ENCODE peak calls at places on chromosomes 13 and 19, in ten cellular contexts. One of them, this sample, is unnamed.

GRCh38 chr19:45141203-45141900 is 19.4 kb downstream of the NKPD1 start:
- DNase-seq in B cell: no peak
- DNase-seq in omental fat pad: no peak
- DNase-seq in activated CD8-positive, alpha-beta T cell treated with anti-CD3 and anti-CD28 coated beads for 36 hours: no peak
- DNase-seq in heart right ventricle: no peak
- DNase-seq in endothelial cell: no peak
- DNase-seq in fibroblast of the aortic adventitia: no peak
- DNase-seq in neural crest cell: no peak
- DNase-seq in progenitor cell of endocrine pancreas: no peak
- DNase-seq in lower lobe of right lung: no peak
- DNase-seq in this sample: no peak

GRCh38 chr19:5447700-5448311 is 7.4 kb upstream of the ZNRF4 start:
- DNase-seq in lower lobe of right lung: no peak
- DNase-seq in endothelial cell: no peak
- DNase-seq in fibroblast of the aortic adventitia: no peak
- DNase-seq in activated CD8-positive, alpha-beta T cell treated with anti-CD3 and anti-CD28 coated beads for 36 hours: no peak
- DNase-seq in omental fat pad: no peak
- DNase-seq in progenitor cell of endocrine pancreas: no peak
- DNase-seq in neural crest cell: no peak
- DNase-seq in B cell: no peak
- DNase-seq in heart right ventricle: no peak
- DNase-seq in this sample: no peak

GRCh38 chr19:4640247-4641000 is 1.1 kb downstream of the TNFAIP8L1 start:
- DNase-seq in activated CD8-positive, alpha-beta T cell treated with anti-CD3 and anti-CD28 coated beads for 36 hours: no peak
- DNase-seq in lower lobe of right lung: peak; percentile 57
- DNase-seq in endothelial cell: no peak
- DNase-seq in neural crest cell: no peak
- DNase-seq in heart right ventricle: no peak
- DNase-seq in fibroblast of the aortic adventitia: no peak
- DNase-seq in progenitor cell of endocrine pancreas: no peak
- DNase-seq in omental fat pad: no peak
- DNase-seq in B cell: no peak
- DNase-seq in this sample: no peak

GRCh38 chr13:73223372-73223781 is 164.6 kb downstream of the KLF5 start:
- DNase-seq in omental fat pad: no peak
- DNase-seq in lower lobe of right lung: no peak
- DNase-seq in endothelial cell: no peak
- DNase-seq in fibroblast of the aortic adventitia: no peak
- DNase-seq in activated CD8-positive, alpha-beta T cell treated with anti-CD3 and anti-CD28 coated beads for 36 hours: peak; percentile 57
- DNase-seq in neural crest cell: no peak
- DNase-seq in heart right ventricle: no peak
- DNase-seq in progenitor cell of endocrine pancreas: no peak
- DNase-seq in B cell: no peak
- DNase-seq in this sample: no peak

GRCh38 chr19:10763828-10764339 is 46.0 kb downstream of the DNM2 start:
- DNase-seq in lower lobe of right lung: no peak
- DNase-seq in neural crest cell: no peak
- DNase-seq in progenitor cell of endocrine pancreas: no peak
- DNase-seq in activated CD8-positive, alpha-beta T cell treated with anti-CD3 and anti-CD28 coated beads for 36 hours: no peak
- DNase-seq in fibroblast of the aortic adventitia: no peak
- DNase-seq in B cell: no peak
- DNase-seq in omental fat pad: no peak
- DNase-seq in heart right ventricle: no peak
- DNase-seq in endothelial cell: no peak
- DNase-seq in this sample: no peak

GRCh38 chr13:21736926-21737325 is 66.1 kb downstream of the FGF9 start:
- DNase-seq in neural crest cell: no peak
- DNase-seq in progenitor cell of endocrine pancreas: no peak
- DNase-seq in activated CD8-positive, alpha-beta T cell treated with anti-CD3 and anti-CD28 coated beads for 36 hours: no peak
- DNase-seq in lower lobe of right lung: no peak
- DNase-seq in fibroblast of the aortic adventitia: no peak
- DNase-seq in heart right ventricle: no peak
- DNase-seq in B cell: no peak
- DNase-seq in endothelial cell: no peak
- DNase-seq in omental fat pad: no peak
- DNase-seq in this sample: no peak

GRCh38 chr13:46893221-46893620 is 3.6 kb downstream of the HTR2A start:
- DNase-seq in progenitor cell of endocrine pancreas: no peak
- DNase-seq in fibroblast of the aortic adventitia: no peak
- DNase-seq in heart right ventricle: no peak
- DNase-seq in endothelial cell: no peak
- DNase-seq in B cell: no peak
- DNase-seq in lower lobe of right lung: no peak
- DNase-seq in omental fat pad: no peak
- DNase-seq in neural crest cell: no peak
- DNase-seq in activated CD8-positive, alpha-beta T cell treated with anti-CD3 and anti-CD28 coated beads for 36 hours: no peak
- DNase-seq in this sample: no peak

GRCh38 chr13:101211261-101211660 is 205.0 kb downstream of the NALCN start:
- DNase-seq in B cell: no peak
- DNase-seq in endothelial cell: no peak
- DNase-seq in progenitor cell of endocrine pancreas: no peak
- DNase-seq in neural crest cell: no peak
- DNase-seq in omental fat pad: no peak
- DNase-seq in lower lobe of right lung: no peak
- DNase-seq in heart right ventricle: no peak
- DNase-seq in activated CD8-positive, alpha-beta T cell treated with anti-CD3 and anti-CD28 coated beads for 36 hours: no peak
- DNase-seq in fibroblast of the aortic adventitia: peak; percentile 69
- DNase-seq in this sample: no peak

GRCh38 chr13:98420560-98421175 is 156.2 kb downstream of the STK24 start:
- DNase-seq in fibroblast of the aortic adventitia: no peak
- DNase-seq in heart right ventricle: no peak
- DNase-seq in endothelial cell: no peak
- DNase-seq in progenitor cell of endocrine pancreas: no peak
- DNase-seq in lower lobe of right lung: no peak
- DNase-seq in neural crest cell: no peak
- DNase-seq in B cell: no peak
- DNase-seq in omental fat pad: no peak
- DNase-seq in activated CD8-positive, alpha-beta T cell treated with anti-CD3 and anti-CD28 coated beads for 36 hours: no peak
- DNase-seq in this sample: no peak

GRCh38 chr19:2335848-2336247 is 7.4 kb downstream of the SPPL2B start:
- DNase-seq in neural crest cell: no peak
- DNase-seq in endothelial cell: no peak
- DNase-seq in omental fat pad: no peak
- DNase-seq in lower lobe of right lung: no peak
- DNase-seq in B cell: no peak
- DNase-seq in activated CD8-positive, alpha-beta T cell treated with anti-CD3 and anti-CD28 coated beads for 36 hours: no peak
- DNase-seq in heart right ventricle: no peak
- DNase-seq in fibroblast of the aortic adventitia: no peak
- DNase-seq in progenitor cell of endocrine pancreas: no peak
- DNase-seq in this sample: no peak

GRCh38 chr19:2962018-2962670 is 15.2 kb upstream of the TLE6 start:
- DNase-seq in omental fat pad: no peak
- DNase-seq in activated CD8-positive, alpha-beta T cell treated with anti-CD3 and anti-CD28 coated beads for 36 hours: peak; percentile 65
- DNase-seq in B cell: peak; percentile 42
- DNase-seq in fibroblast of the aortic adventitia: peak; percentile 92
- DNase-seq in endothelial cell: peak; percentile 73
- DNase-seq in neural crest cell: peak; percentile 67
- DNase-seq in progenitor cell of endocrine pancreas: peak; percentile 37
- DNase-seq in heart right ventricle: no peak
- DNase-seq in lower lobe of right lung: no peak
- DNase-seq in this sample: no peak

GRCh38 chr13:78598933-78599332 is 4.4 kb downstream of the POU4F1 start:
- DNase-seq in B cell: no peak
- DNase-seq in lower lobe of right lung: no peak
- DNase-seq in neural crest cell: no peak
- DNase-seq in endothelial cell: no peak
- DNase-seq in omental fat pad: no peak
- DNase-seq in heart right ventricle: no peak
- DNase-seq in activated CD8-positive, alpha-beta T cell treated with anti-CD3 and anti-CD28 coated beads for 36 hours: no peak
- DNase-seq in fibroblast of the aortic adventitia: no peak
- DNase-seq in progenitor cell of endocrine pancreas: no peak
- DNase-seq in this sample: no peak

GRCh38 chr13:112444001-112444311 is 67.8 kb downstream of the SPACA7 start:
- DNase-seq in B cell: no peak
- DNase-seq in progenitor cell of endocrine pancreas: peak; percentile 86
- DNase-seq in heart right ventricle: peak; percentile 62
- DNase-seq in lower lobe of right lung: peak; percentile 70
- DNase-seq in activated CD8-positive, alpha-beta T cell treated with anti-CD3 and anti-CD28 coated beads for 36 hours: peak; percentile 75
- DNase-seq in omental fat pad: peak; percentile 44
- DNase-seq in neural crest cell: peak; percentile 94
- DNase-seq in fibroblast of the aortic adventitia: peak; percentile 42
- DNase-seq in endothelial cell: peak; percentile 89
- DNase-seq in this sample: peak; percentile 86

GRCh38 chr19:18300930-18301717 is 19.7 kb upstream of the JUND start:
- DNase-seq in neural crest cell: no peak
- DNase-seq in heart right ventricle: peak; percentile 82
- DNase-seq in fibroblast of the aortic adventitia: peak; percentile 87
- DNase-seq in progenitor cell of endocrine pancreas: no peak
- DNase-seq in lower lobe of right lung: peak; percentile 83
- DNase-seq in omental fat pad: no peak
- DNase-seq in B cell: no peak
- DNase-seq in endothelial cell: no peak
- DNase-seq in activated CD8-positive, alpha-beta T cell treated with anti-CD3 and anti-CD28 coated beads for 36 hours: no peak
- DNase-seq in this sample: no peak

GRCh38 chr19:13460045-13460444 is 46.2 kb downstream of the CACNA1A start:
- DNase-seq in neural crest cell: no peak
- DNase-seq in fibroblast of the aortic adventitia: no peak
- DNase-seq in progenitor cell of endocrine pancreas: no peak
- DNase-seq in B cell: no peak
- DNase-seq in heart right ventricle: no peak
- DNase-seq in omental fat pad: no peak
- DNase-seq in lower lobe of right lung: no peak
- DNase-seq in activated CD8-positive, alpha-beta T cell treated with anti-CD3 and anti-CD28 coated beads for 36 hours: no peak
- DNase-seq in endothelial cell: no peak
- DNase-seq in this sample: no peak

GRCh38 chr19:32651729-32652140 is 23.2 kb downstream of the ANKRD27 start:
- DNase-seq in lower lobe of right lung: no peak
- DNase-seq in progenitor cell of endocrine pancreas: no peak
- DNase-seq in heart right ventricle: peak; percentile 46
- DNase-seq in B cell: no peak
- DNase-seq in omental fat pad: no peak
- DNase-seq in activated CD8-positive, alpha-beta T cell treated with anti-CD3 and anti-CD28 coated beads for 36 hours: no peak
- DNase-seq in neural crest cell: peak; percentile 34
- DNase-seq in endothelial cell: no peak
- DNase-seq in fibroblast of the aortic adventitia: no peak
- DNase-seq in this sample: no peak
- TF ChIP-seq CTCF in lower lobe of right lung: no peak
- TF ChIP-seq CTCF in progenitor cell of endocrine pancreas: no peak
- TF ChIP-seq CTCF in heart right ventricle: no peak
- TF ChIP-seq CTCF in B cell: no peak
- TF ChIP-seq CTCF in omental fat pad: no peak
- TF ChIP-seq CTCF in activated CD8-positive, alpha-beta T cell treated with anti-CD3 and anti-CD28 coated beads for 36 hours: no peak
- TF ChIP-seq CTCF in neural crest cell: no peak
- TF ChIP-seq CTCF in endothelial cell: no peak
- TF ChIP-seq CTCF in fibroblast of the aortic adventitia: no peak
- TF ChIP-seq CTCF in this sample: no peak

GRCh38 chr19:50315773-50316448 is 13.3 kb downstream of the KCNC3 start:
- DNase-seq in heart right ventricle: no peak
- DNase-seq in fibroblast of the aortic adventitia: no peak
- DNase-seq in omental fat pad: no peak
- DNase-seq in activated CD8-positive, alpha-beta T cell treated with anti-CD3 and anti-CD28 coated beads for 36 hours: peak; percentile 76
- DNase-seq in progenitor cell of endocrine pancreas: no peak
- DNase-seq in lower lobe of right lung: no peak
- DNase-seq in B cell: no peak
- DNase-seq in neural crest cell: no peak
- DNase-seq in endothelial cell: no peak
- DNase-seq in this sample: no peak
- TF ChIP-seq CTCF in heart right ventricle: no peak
- TF ChIP-seq CTCF in fibroblast of the aortic adventitia: no peak
- TF ChIP-seq CTCF in omental fat pad: no peak
- TF ChIP-seq CTCF in activated CD8-positive, alpha-beta T cell treated with anti-CD3 and anti-CD28 coated beads for 36 hours: no peak
- TF ChIP-seq CTCF in progenitor cell of endocrine pancreas: no peak
- TF ChIP-seq CTCF in lower lobe of right lung: no peak
- TF ChIP-seq CTCF in B cell: no peak
- TF ChIP-seq CTCF in neural crest cell: peak; percentile 26
- TF ChIP-seq CTCF in endothelial cell: no peak
- TF ChIP-seq CTCF in this sample: no peak

GRCh38 chr13:49097374-49097773 is 121.7 kb downstream of the FNDC3A start:
- DNase-seq in endothelial cell: no peak
- DNase-seq in B cell: no peak
- DNase-seq in activated CD8-positive, alpha-beta T cell treated with anti-CD3 and anti-CD28 coated beads for 36 hours: no peak
- DNase-seq in neural crest cell: no peak
- DNase-seq in heart right ventricle: no peak
- DNase-seq in lower lobe of right lung: no peak
- DNase-seq in fibroblast of the aortic adventitia: peak; percentile 89
- DNase-seq in omental fat pad: no peak
- DNase-seq in progenitor cell of endocrine pancreas: no peak
- DNase-seq in this sample: no peak

GRCh38 chr13:49100637-49101570 is 119.2 kb upstream of the MLNR start:
- DNase-seq in activated CD8-positive, alpha-beta T cell treated with anti-CD3 and anti-CD28 coated beads for 36 hours: no peak
- DNase-seq in omental fat pad: no peak
- DNase-seq in progenitor cell of endocrine pancreas: no peak
- DNase-seq in heart right ventricle: no peak
- DNase-seq in B cell: no peak
- DNase-seq in lower lobe of right lung: no peak
- DNase-seq in neural crest cell: no peak
- DNase-seq in endothelial cell: no peak
- DNase-seq in fibroblast of the aortic adventitia: no peak
- DNase-seq in this sample: no peak

GRCh38 chr13:49098198-49098597 is 121.9 kb upstream of the MLNR start:
- DNase-seq in omental fat pad: no peak
- DNase-seq in lower lobe of right lung: no peak
- DNase-seq in fibroblast of the aortic adventitia: peak; percentile 96
- DNase-seq in activated CD8-positive, alpha-beta T cell treated with anti-CD3 and anti-CD28 coated beads for 36 hours: no peak
- DNase-seq in neural crest cell: no peak
- DNase-seq in heart right ventricle: no peak
- DNase-seq in B cell: no peak
- DNase-seq in progenitor cell of endocrine pancreas: no peak
- DNase-seq in endothelial cell: no peak
- DNase-seq in this sample: no peak

GRCh38 chr13:49099513-49099877 is 120.6 kb upstream of the MLNR start:
- DNase-seq in progenitor cell of endocrine pancreas: no peak
- DNase-seq in heart right ventricle: no peak
- DNase-seq in neural crest cell: no peak
- DNase-seq in B cell: no peak
- DNase-seq in omental fat pad: no peak
- DNase-seq in endothelial cell: no peak
- DNase-seq in lower lobe of right lung: no peak
- DNase-seq in activated CD8-positive, alpha-beta T cell treated with anti-CD3 and anti-CD28 coated beads for 36 hours: no peak
- DNase-seq in fibroblast of the aortic adventitia: no peak
- DNase-seq in this sample: no peak

GRCh38 chr13:49098771-49099512 is 121.2 kb upstream of the MLNR start:
- DNase-seq in heart right ventricle: no peak
- DNase-seq in fibroblast of the aortic adventitia: peak; percentile 32
- DNase-seq in endothelial cell: no peak
- DNase-seq in B cell: no peak
- DNase-seq in omental fat pad: no peak
- DNase-seq in lower lobe of right lung: no peak
- DNase-seq in activated CD8-positive, alpha-beta T cell treated with anti-CD3 and anti-CD28 coated beads for 36 hours: peak; percentile 7
- DNase-seq in neural crest cell: no peak
- DNase-seq in progenitor cell of endocrine pancreas: no peak
- DNase-seq in this sample: no peak
- TF ChIP-seq CTCF in heart right ventricle: peak; percentile 66
- TF ChIP-seq CTCF in fibroblast of the aortic adventitia: peak; percentile 44
- TF ChIP-seq CTCF in endothelial cell: no peak
- TF ChIP-seq CTCF in B cell: no peak
- TF ChIP-seq CTCF in omental fat pad: no peak
- TF ChIP-seq CTCF in lower lobe of right lung: peak; percentile 60
- TF ChIP-seq CTCF in activated CD8-positive, alpha-beta T cell treated with anti-CD3 and anti-CD28 coated beads for 36 hours: peak; percentile 31
- TF ChIP-seq CTCF in neural crest cell: peak; percentile 54
- TF ChIP-seq CTCF in progenitor cell of endocrine pancreas: peak; percentile 50
- TF ChIP-seq CTCF in this sample: no peak

DNA sequence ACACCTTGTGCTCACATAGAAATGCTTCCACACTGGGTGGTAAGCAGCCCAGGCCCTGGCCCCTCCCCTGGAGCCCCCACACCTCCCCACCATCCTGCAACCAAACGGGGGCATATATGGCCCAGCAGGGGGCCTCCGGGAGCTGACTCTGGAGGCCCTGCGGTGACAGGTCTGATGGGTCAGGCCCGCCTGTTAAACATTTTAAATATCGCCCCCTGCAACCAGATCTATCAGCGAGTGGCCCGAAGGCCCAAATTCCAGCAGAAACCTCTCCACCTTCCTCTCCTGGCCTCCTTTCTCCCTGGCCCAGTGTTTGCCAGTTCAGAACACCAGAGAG is 48.0 kb upstream of the KATNAL1 start:
- DNase-seq in lower lobe of right lung: peak; percentile 67
- DNase-seq in fibroblast of the aortic adventitia: no peak
- DNase-seq in progenitor cell of endocrine pancreas: peak; percentile 22
- DNase-seq in endothelial cell: peak; percentile 47
- DNase-seq in neural crest cell: peak; percentile 14
- DNase-seq in B cell: peak; percentile 78
- DNase-seq in activated CD8-positive, alpha-beta T cell treated with anti-CD3 and anti-CD28 coated beads for 36 hours: peak; percentile 73
- DNase-seq in heart right ventricle: peak; percentile 37
- DNase-seq in omental fat pad: no peak
- DNase-seq in this sample: no peak
- TF ChIP-seq CTCF in lower lobe of right lung: peak; percentile 57
- TF ChIP-seq CTCF in fibroblast of the aortic adventitia: peak; percentile 18
- TF ChIP-seq CTCF in progenitor cell of endocrine pancreas: peak; percentile 56
- TF ChIP-seq CTCF in endothelial cell: no peak
- TF ChIP-seq CTCF in neural crest cell: peak; percentile 47
- TF ChIP-seq CTCF in B cell: peak; percentile 79
- TF ChIP-seq CTCF in activated CD8-positive, alpha-beta T cell treated with anti-CD3 and anti-CD28 coated beads for 36 hours: peak; percentile 64
- TF ChIP-seq CTCF in heart right ventricle: peak; percentile 51
- TF ChIP-seq CTCF in omental fat pad: no peak
- TF ChIP-seq CTCF in this sample: peak; percentile 28

This sample was measured in mesothelial cell of epicardium.